ENCODE peak calls at places on chromosomes 4 and X, in four cellular contexts. N is hepatocyte, H is HCT116, D is MM.1S. Z is an unnamed sample. For H4K20me1, the result is how much of the 10 kb centered on the place peaks cover.

GRCh38 chr4:48237996-48238645 is 31.5 kb downstream of the TEC start:
- DNase-seq in N (no peak), H (no peak), D (no peak), Z (no peak)

GRCh38 chr4:108117473-108118182 is 51.1 kb downstream of the LEF1 start:
- DNase-seq in N (no peak), H (no peak), D (no peak), Z (no peak)

GRCh38 chrX:55907968-55908607 is 190.5 kb downstream of the RRAGB start:
- DNase-seq in N (peak), H (peak), D (peak), Z (no peak)

GRCh38 chr4:187612211-187612780 is 383.3 kb upstream of the ZFP42 start:
- DNase-seq in N (no peak), H (no peak), D (no peak), Z (no peak)

GRCh38 chr4:159504634-159505033 is 401.8 kb downstream of the RAPGEF2 start:
- DNase-seq in N (no peak), H (no peak), D (no peak), Z (no peak)

GRCh38 chr4:7759221-7759620 is 180.4 kb downstream of the AFAP1 start:
- DNase-seq in N (no peak), H (no peak), D (no peak), Z (no peak)

GRCh38 chr4:140102406-140102805 is 51.6 kb downstream of the MAML3 start:
- DNase-seq in N (no peak), H (no peak), D (no peak), Z (peak)

GRCh38 chrX:55716937-55717336 is 612 bp upstream of the RRAGB start:
- DNase-seq in N (no peak), H (no peak), D (no peak), Z (no peak)

GRCh38 chr4:97984545-97985131 is 158.6 kb downstream of the STPG2 start:
- DNase-seq in N (no peak), H (peak), D (peak), Z (no peak)

GRCh38 chr4:38889143-38889542 is 21.5 kb downstream of the FAM114A1 start:
- DNase-seq in N (peak), H (peak), D (peak), Z (peak)

GRCh38 chr4:18388029-18388428 is 366.5 kb upstream of the LCORL start:
- DNase-seq in N (peak), H (no peak), D (no peak), Z (no peak)

GRCh38 chr4:15690020-15690809 is 8.6 kb downstream of the FAM200B start:
- DNase-seq in N (peak), H (peak), D (no peak), Z (peak)

GRCh38 chr4:932713-933070 is 432 bp downstream of the TMEM175 start:
- DNase-seq in N (no peak), H (no peak), D (no peak), Z (no peak)

GRCh38 chr4:89836031-89836777 is 757 bp downstream of the SNCA start:
- DNase-seq in N (peak), H (no peak), D (no peak), Z (no peak)

GRCh38 chrX:147342197-147342596 is 527.7 kb upstream of the CXorf51A start:
- DNase-seq in N (peak), H (no peak), D (no peak), Z (no peak)

GRCh38 chr4:8182858-8183725 is 16.0 kb upstream of the SH3TC1 start:
- DNase-seq in N (peak), H (peak), D (no peak), Z (peak)

GRCh38 chrX:15319075-15319474 is 3.6 kb upstream of the ASB11 start:
- DNase-seq in N (no peak), H (no peak), D (no peak), Z (no peak)

GRCh38 chr4:3461515-3462291 is 1.4 kb upstream of the DOK7 start:
- DNase-seq in N (no peak), H (no peak), D (no peak), Z (peak)

GRCh38 chr4:83170952-83171399 is 56.4 kb upstream of the PLAC8 start:
- DNase-seq in N (no peak), H (no peak), D (no peak), Z (no peak)

GRCh38 chrX:15142084-15142715 is 127.7 kb downstream of the ASB9 start:
- DNase-seq in N (peak), H (no peak), D (no peak), Z (no peak)

GRCh38 chr4:123116412-123116811 is 194.0 kb upstream of the NUDT6 start:
- DNase-seq in N (no peak), H (no peak), D (no peak), Z (no peak)

GRCh38 chr4:152535236-152535902 is 523 bp downstream of the FBXW7 start:
- DNase-seq in N (peak), H (no peak), D (peak), Z (no peak)

GRCh38 chr4:24768604-24769003 is 26.8 kb upstream of the SOD3 start:
- DNase-seq in N (no peak), H (no peak), D (peak), Z (no peak)

GRCh38 chrX:137195296-137195695 is 161.5 kb upstream of the GPR101 start:
- DNase-seq in N (no peak), H (no peak), D (no peak), Z (no peak)

GRCh38 chrX:110944793-110945466 is 149.3 kb upstream of the CHRDL1 start:
- DNase-seq in N (no peak), H (no peak), D (no peak), Z (no peak)

GRCh38 chr4:158809611-158810486 is 41.0 kb downstream of the FNIP2 start:
- DNase-seq in N (peak), H (peak), D (peak), Z (no peak)

GRCh38 chrX:28108186-28108945 is 127.1 kb upstream of the DCAF8L1 start:
- DNase-seq in N (no peak), H (no peak), D (no peak), Z (no peak)

GRCh38 chr4:71231073-71231752 is 107.6 kb upstream of the SLC4A4 start:
- DNase-seq in N (peak), H (no peak), D (peak), Z (no peak)

GRCh38 chrX:70030242-70030823 is 19.4 kb downstream of the AWAT2 start:
- DNase-seq in N (peak), H (peak), D (peak), Z (no peak)

GRCh38 chrX:13688772-13689518 is at the start of gene RAB9A:
- DNase-seq in N (peak), H (peak), D (peak), Z (no peak)

GRCh38 chr4:48706741-48707140 is 73.3 kb downstream of the FRYL start:
- DNase-seq in N (no peak), H (no peak), D (no peak), Z (no peak)

GRCh38 chrX:123918106-123918721 is 43.3 kb upstream of the STAG2 start:
- DNase-seq in N (no peak), H (no peak), D (no peak), Z (no peak)

GRCh38 chr4:46889410-46889809 is 19.6 kb downstream of the COX7B2 start:
- DNase-seq in N (no peak), H (no peak), D (no peak), Z (no peak)

GRCh38 chrX:57286507-57287251 is at the start of gene FAAH2:
- DNase-seq in N (peak), H (peak), D (peak), Z (peak)

GRCh38 chr4:103076777-103077347 is 301 bp upstream of the SLC9B2 start:
- DNase-seq in N (no peak), H (peak), D (peak), Z (no peak)

GRCh38 chr4:151315212-151315886 is 10.1 kb downstream of the SH3D19 start:
- DNase-seq in N (no peak), H (peak), D (no peak), Z (no peak)

GRCh38 chr4:16029886-16030285 is 53.9 kb downstream of the PROM1 start:
- DNase-seq in N (no peak), H (no peak), D (no peak), Z (no peak)

GRCh38 chrX:40082447-40083119 is 15.2 kb downstream of the BCOR start:
- DNase-seq in N (no peak), H (no peak), D (no peak), Z (no peak)
- H4K20me1 ChIP-seq in N (half or more), H (under half), D (half or more), Z (under half)

GRCh38 chrX:150507251-150507856 is 61.1 kb upstream of the MTM1 start:
- DNase-seq in N (no peak), H (no peak), D (no peak), Z (no peak)

GRCh38 chrX:150506486-150506885 is 61.9 kb upstream of the MTM1 start:
- DNase-seq in N (no peak), H (no peak), D (no peak), Z (no peak)

GRCh38 chrX:150504399-150505186 is 63.8 kb upstream of the MTM1 start:
- DNase-seq in N (no peak), H (no peak), D (no peak), Z (no peak)

GRCh38 chrX:150508018-150508417 is 60.4 kb upstream of the MTM1 start:
- DNase-seq in N (no peak), H (no peak), D (no peak), Z (no peak)

DNA sequence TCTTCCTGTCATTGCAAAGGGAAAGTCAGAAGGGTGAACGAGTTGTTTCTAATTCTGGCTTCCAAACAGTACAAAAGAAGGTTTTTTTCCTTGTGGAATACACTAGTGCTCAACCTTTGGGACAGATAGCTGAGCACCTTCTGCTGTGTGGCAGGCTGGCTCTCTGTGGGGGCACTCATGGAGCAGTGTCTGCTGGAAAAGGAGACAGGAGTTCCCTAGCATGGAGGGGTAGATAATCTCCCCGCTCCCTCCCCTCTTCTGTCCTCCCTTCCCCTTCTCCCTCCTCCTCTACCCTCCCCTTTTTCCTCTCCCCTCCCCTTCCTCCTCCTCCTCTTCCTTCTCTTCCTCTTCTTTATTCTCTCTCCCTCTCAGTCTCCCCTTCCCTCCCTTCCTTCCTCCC is 62.4 kb upstream of the MTM1 start:
- DNase-seq in N (no peak), H (no peak), D (no peak), Z (no peak)
- H3K4me3 ChIP-seq in N (no peak), H (no peak), D (no peak), Z (no peak)

DNA sequence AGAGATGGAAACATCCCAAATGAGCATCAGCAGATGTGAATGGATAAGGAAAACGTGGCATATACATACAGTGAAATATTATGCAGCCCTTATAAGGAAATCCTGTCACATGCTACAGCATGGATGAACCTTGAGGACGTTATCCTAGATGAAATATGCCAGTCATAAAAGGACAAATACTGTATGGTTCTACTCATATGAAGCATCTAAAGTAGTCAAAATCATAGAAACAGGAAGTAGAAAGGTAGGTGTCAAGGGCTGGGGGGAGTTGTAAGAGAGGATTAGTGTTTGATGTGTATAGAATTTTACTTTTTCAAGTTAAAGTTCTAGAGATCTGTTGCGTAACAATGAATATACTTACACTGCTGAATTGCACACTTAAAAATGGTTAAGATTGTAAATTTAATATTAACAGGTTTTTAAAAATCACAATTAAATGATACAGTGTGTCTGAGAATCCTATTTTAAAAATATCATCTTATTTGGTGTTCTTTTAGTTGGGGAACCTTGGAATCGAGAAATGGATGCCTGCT is 58.5 kb downstream of the KDM6A start:
- DNase-seq in N (no peak), H (no peak), D (no peak), Z (no peak)
- H3K27ac ChIP-seq in N (no peak), H (no peak), D (no peak), Z (no peak)

GRCh38 chr4:5718411-5718810 is 7.4 kb downstream of the EVC start:
- DNase-seq in N (no peak), H (no peak), D (no peak), Z (no peak)

GRCh38 chr4:5720980-5721379 is 10.0 kb downstream of the EVC start:
- DNase-seq in N (no peak), H (no peak), D (no peak), Z (no peak)

GRCh38 chr4:5717449-5718158 is 6.6 kb downstream of the EVC start:
- DNase-seq in N (no peak), H (no peak), D (no peak), Z (no peak)

GRCh38 chr4:5720157-5720850 is 9.3 kb downstream of the EVC start:
- DNase-seq in N (no peak), H (no peak), D (no peak), Z (no peak)

GRCh38 chr4:5719329-5720055 is 8.5 kb downstream of the EVC start:
- DNase-seq in N (no peak), H (no peak), D (no peak), Z (no peak)
- H4K20me1 ChIP-seq in N (under half), H (under half), D (under half), Z (under half)

GRCh38 chrX:126164689-126165400 is 1.2 kb downstream of the DCAF12L2 start:
- DNase-seq in N (no peak), H (no peak), D (no peak), Z (no peak)

GRCh38 chrX:126165401-126165720 is 728 bp downstream of the DCAF12L2 start:
- DNase-seq in N (no peak), H (no peak), D (no peak), Z (no peak)

GRCh38 chrX:126167560-126167959 is 1.5 kb upstream of the DCAF12L2 start:
- DNase-seq in N (no peak), H (no peak), D (no peak), Z (no peak)

GRCh38 chrX:126170715-126171114 is 4.6 kb upstream of the DCAF12L2 start:
- DNase-seq in N (no peak), H (no peak), D (no peak), Z (no peak)

DNA sequence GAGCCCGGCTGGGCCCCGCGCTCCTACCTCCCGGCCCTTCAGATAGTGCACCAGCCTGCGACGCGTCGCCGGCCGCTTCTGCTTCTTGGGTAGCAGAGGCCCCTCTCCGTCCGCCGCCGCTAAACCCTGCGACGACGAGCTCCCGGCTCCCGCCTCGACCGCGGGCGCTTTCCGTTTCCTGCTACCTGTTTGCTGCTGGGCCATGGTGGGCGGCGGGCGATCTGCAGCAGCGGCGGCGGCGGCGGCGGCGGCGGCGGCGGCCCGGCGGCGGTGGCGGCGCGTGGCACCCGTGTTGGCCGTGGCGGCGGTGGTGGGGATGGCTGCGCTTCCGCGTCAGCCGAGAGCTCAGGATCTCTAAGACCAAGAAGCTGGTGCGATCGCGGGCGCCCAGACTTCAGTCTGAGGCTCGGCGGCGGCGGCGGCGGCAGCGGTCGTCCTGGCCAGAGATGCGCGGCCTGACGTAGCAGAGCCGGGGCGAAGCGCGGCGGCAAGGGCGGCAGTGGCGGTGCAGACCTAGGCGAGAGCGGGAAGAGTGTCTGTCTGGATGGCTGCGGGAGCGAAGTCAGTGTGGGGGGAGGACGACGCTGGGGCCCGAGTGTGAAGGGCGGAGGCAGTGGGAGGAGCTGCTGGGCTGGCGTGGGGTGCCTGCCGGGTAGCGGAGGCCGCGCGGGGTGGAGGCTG is at the start of gene DCAF12L2:
- DNase-seq in N (peak), H (no peak), D (no peak), Z (no peak)
- H3K4me3 ChIP-seq in N (peak), H (no peak), D (no peak), Z (no peak)

DNA sequence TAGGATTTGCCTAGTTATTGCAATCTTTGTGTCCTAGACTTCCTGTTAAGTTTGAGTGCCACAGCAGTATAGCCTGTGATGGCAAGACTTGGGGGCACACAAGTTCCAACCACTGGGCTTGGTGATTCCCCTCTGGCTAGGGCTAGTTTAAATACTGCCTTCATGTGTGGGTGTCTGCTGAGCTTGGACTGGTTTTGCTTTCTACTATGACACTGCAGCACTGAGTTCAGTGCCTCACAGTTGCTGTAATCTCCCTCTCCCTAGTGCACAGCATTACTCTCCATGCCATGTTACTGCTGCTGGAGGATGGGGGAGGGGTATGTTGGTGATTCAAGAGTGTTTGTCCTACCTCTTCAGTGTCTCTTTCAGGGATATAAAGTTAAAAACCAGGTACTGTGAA is 379.6 kb downstream of the IL15 start:
- DNase-seq in N (no peak), H (no peak), D (no peak), Z (no peak)
- H3K27ac ChIP-seq in N (no peak), H (no peak), D (no peak), Z (no peak)

Z was measured in keratinocyte.